ENCODE peak calls at places on chromosome 1, in seven cellular contexts. Q is HAP-1, G is epithelial cell of esophagus, S is lower leg skin, L is choroid plexus epithelial cell, R is endodermal cell, Y is cardiac fibroblast. H is an unnamed sample.

GRCh38 chr1:85998105-85998504 is 158.5 kb downstream of the COL24A1 start:
- DNase-seq in Q (no peak), G (no peak), S (no peak), L (peak), R (no peak), Y (no peak), H (no peak)

GRCh38 chr1:240031009-240031408 is 60.7 kb upstream of the FMN2 start:
- DNase-seq in Q (no peak), G (peak), S (no peak), L (peak), R (no peak), Y (peak), H (no peak)

GRCh38 chr1:69648486-69648885 is 80.8 kb downstream of the LRRC7 start:
- DNase-seq in Q (no peak), G (peak), S (no peak), L (peak), R (peak), Y (peak), H (no peak)

GRCh38 chr1:152061952-152062351 is 25.1 kb upstream of the S100A11 start:
- DNase-seq in Q (no peak), G (no peak), S (no peak), L (no peak), R (no peak), Y (no peak), H (no peak)

GRCh38 chr1:90135306-90135705 is 140.4 kb downstream of the ZNF326 start:
- DNase-seq in Q (no peak), G (no peak), S (no peak), L (no peak), R (no peak), Y (no peak), H (no peak)

GRCh38 chr1:182565537-182565936 is 23.5 kb downstream of the RNASEL start:
- DNase-seq in Q (no peak), G (no peak), S (no peak), L (peak), R (no peak), Y (no peak), H (no peak)

GRCh38 chr1:42821690-42822089 is 4.5 kb upstream of the SVBP start:
- DNase-seq in Q (no peak), G (no peak), S (no peak), L (no peak), R (no peak), Y (no peak), H (no peak)

GRCh38 chr1:233627376-233627775 is 13.5 kb downstream of the KCNK1 start:
- DNase-seq in Q (no peak), G (peak), S (no peak), L (no peak), R (peak), Y (no peak), H (no peak)

GRCh38 chr1:77639056-77639455 is 43.4 kb downstream of the ZZZ3 start:
- DNase-seq in Q (no peak), G (peak), S (no peak), L (peak), R (no peak), Y (peak), H (no peak)

GRCh38 chr1:34127006-34128000 is 37.7 kb downstream of the CSMD2 start:
- DNase-seq in Q (no peak), G (no peak), S (no peak), L (no peak), R (peak), Y (no peak), H (no peak)

GRCh38 chr1:164767257-164768044 is 208.5 kb downstream of the PBX1 start:
- DNase-seq in Q (no peak), G (peak), S (no peak), L (peak), R (no peak), Y (peak), H (no peak)

GRCh38 chr1:65065535-65066378 is 82.2 kb upstream of the AK4 start:
- DNase-seq in Q (no peak), G (no peak), S (no peak), L (no peak), R (peak), Y (no peak), H (peak)

GRCh38 chr1:111565079-111565478 is 54.5 kb upstream of the RAP1A start:
- DNase-seq in Q (no peak), G (peak), S (no peak), L (peak), R (no peak), Y (peak), H (no peak)

GRCh38 chr1:22503721-22504410 is 52.2 kb downstream of the ZBTB40 start:
- DNase-seq in Q (no peak), G (no peak), S (no peak), L (peak), R (no peak), Y (peak), H (no peak)

GRCh38 chr1:190578015-190578414 is 100.4 kb upstream of the BRINP3 start:
- DNase-seq in Q (no peak), G (no peak), S (no peak), L (no peak), R (no peak), Y (no peak), H (no peak)

GRCh38 chr1:219179293-219179692 is 5.6 kb downstream of the LYPLAL1 start:
- DNase-seq in Q (no peak), G (peak), S (no peak), L (peak), R (no peak), Y (peak), H (no peak)

GRCh38 chr1:90000934-90001676 is 6.2 kb downstream of the ZNF326 start:
- DNase-seq in Q (no peak), G (no peak), S (no peak), L (no peak), R (no peak), Y (no peak), H (no peak)

GRCh38 chr1:164591858-164592257 is 32.9 kb downstream of the PBX1 start:
- DNase-seq in Q (peak), G (peak), S (no peak), L (peak), R (peak), Y (peak), H (no peak)

GRCh38 chr1:8014381-8014988 is 11.6 kb downstream of the ERRFI1 start:
- DNase-seq in Q (no peak), G (no peak), S (no peak), L (peak), R (no peak), Y (no peak), H (no peak)

GRCh38 chr1:77039739-77040138 is 172.5 kb downstream of the ST6GALNAC5 start:
- DNase-seq in Q (no peak), G (peak), S (no peak), L (peak), R (no peak), Y (peak), H (no peak)

GRCh38 chr1:185477638-185478216 is 160.7 kb upstream of the IVNS1ABP start:
- DNase-seq in Q (no peak), G (no peak), S (no peak), L (no peak), R (no peak), Y (no peak), H (peak)

GRCh38 chr1:175250027-175250426 is 57.5 kb upstream of the KIAA0040 start:
- DNase-seq in Q (no peak), G (peak), S (no peak), L (no peak), R (no peak), Y (no peak), H (no peak)

GRCh38 chr1:36565576-36566501 is 83.1 kb upstream of the CSF3R start:
- DNase-seq in Q (no peak), G (no peak), S (no peak), L (no peak), R (peak), Y (no peak), H (no peak)

GRCh38 chr1:11158720-11159321 is 30.3 kb upstream of the ANGPTL7 start:
- DNase-seq in Q (no peak), G (peak), S (no peak), L (peak), R (no peak), Y (peak), H (no peak)

GRCh38 chr1:52905376-52905698 is 16.2 kb downstream of the ECHDC2 start:
- DNase-seq in Q (no peak), G (no peak), S (no peak), L (no peak), R (no peak), Y (no peak), H (no peak)

GRCh38 chr1:241639040-241639652 is 1.0 kb downstream of the CHML start:
- DNase-seq in Q (no peak), G (peak), S (no peak), L (peak), R (no peak), Y (peak), H (no peak)

GRCh38 chr1:145826030-145826429 is 2.0 kb downstream of the POLR3C start:
- DNase-seq in Q (no peak), G (no peak), S (no peak), L (no peak), R (no peak), Y (no peak), H (no peak)

GRCh38 chr1:55931272-55931940 is 648.0 kb downstream of the PLPP3 start:
- DNase-seq in Q (no peak), G (peak), S (no peak), L (peak), R (no peak), Y (no peak), H (no peak)

GRCh38 chr1:227567256-227567655 is 3.9 kb downstream of the ZNF678 start:
- DNase-seq in Q (no peak), G (no peak), S (no peak), L (no peak), R (no peak), Y (no peak), H (no peak)
- H3K4me3 ChIP-seq in Q (no peak), G (no peak), S (no peak), L (no peak), R (no peak), Y (no peak), H (no peak)

GRCh38 chr1:24071941-24072340 is 40.0 kb downstream of the MYOM3 start:
- DNase-seq in Q (no peak), G (peak), S (no peak), L (no peak), R (no peak), Y (no peak), H (no peak)

GRCh38 chr1:24069817-24070216 is 42.1 kb downstream of the MYOM3 start:
- DNase-seq in Q (no peak), G (peak), S (no peak), L (no peak), R (no peak), Y (no peak), H (no peak)

GRCh38 chr1:24074196-24074595 is 37.7 kb downstream of the MYOM3 start:
- DNase-seq in Q (no peak), G (no peak), S (no peak), L (no peak), R (no peak), Y (no peak), H (no peak)

GRCh38 chr1:24067978-24068377 is 44.0 kb downstream of the MYOM3 start:
- DNase-seq in Q (no peak), G (no peak), S (no peak), L (no peak), R (no peak), Y (no peak), H (no peak)

DNA sequence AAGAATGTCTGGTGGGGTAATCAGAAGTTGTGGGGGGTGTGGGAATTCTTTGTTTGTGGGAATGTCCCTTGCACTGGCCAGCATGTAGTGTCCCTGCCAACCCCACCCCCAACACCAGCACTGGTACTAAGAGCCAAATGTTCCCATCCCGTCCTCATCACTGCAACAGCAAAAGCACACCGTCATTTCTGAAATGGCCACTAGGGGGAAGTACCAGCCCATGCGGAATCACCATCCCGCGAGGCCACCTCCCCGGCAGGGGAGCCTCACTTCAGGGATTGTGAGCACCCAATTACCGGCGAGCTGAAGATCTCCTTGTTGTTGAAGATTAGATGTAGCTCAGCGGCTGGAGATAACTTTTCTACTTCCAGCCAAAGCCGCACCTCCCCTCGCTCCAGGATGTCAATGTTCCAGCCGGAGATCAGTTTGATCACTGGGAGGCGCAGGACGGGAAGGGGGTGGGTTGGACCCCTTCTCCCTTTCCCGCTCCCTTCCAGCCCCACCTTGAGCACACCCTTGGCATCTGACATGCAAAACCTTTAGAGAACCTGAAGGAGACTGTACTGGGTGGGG is 41.0 kb downstream of the MYOM3 start:
- DNase-seq in Q (peak), G (peak), S (peak), L (peak), R (peak), Y (peak), H (peak)
- H3K4me3 ChIP-seq in Q (no peak), G (no peak), S (no peak), L (no peak), R (no peak), Y (no peak), H (no peak)

GRCh38 chr1:186511761-186512637 is 51.1 kb upstream of the PDC start:
- DNase-seq in Q (no peak), G (peak), S (no peak), L (peak), R (peak), Y (peak), H (no peak)
- H3K4me3 ChIP-seq in Q (no peak), G (no peak), S (no peak), L (no peak), R (no peak), Y (no peak), H (no peak)

GRCh38 chr1:147504801-147505303 is 36.4 kb upstream of the BCL9 start:
- DNase-seq in Q (peak), G (no peak), S (no peak), L (peak), R (peak), Y (no peak), H (peak)
- H3K4me3 ChIP-seq in Q (no peak), G (no peak), S (no peak), L (peak), R (peak), Y (no peak), H (no peak)

GRCh38 chr1:940121-941026 is 16.7 kb downstream of the SAMD11 start:
- DNase-seq in Q (peak), G (peak), S (no peak), L (peak), R (peak), Y (no peak), H (no peak)
- H3K4me3 ChIP-seq in Q (peak), G (peak), S (no peak), L (peak), R (peak), Y (peak), H (peak)

DNA sequence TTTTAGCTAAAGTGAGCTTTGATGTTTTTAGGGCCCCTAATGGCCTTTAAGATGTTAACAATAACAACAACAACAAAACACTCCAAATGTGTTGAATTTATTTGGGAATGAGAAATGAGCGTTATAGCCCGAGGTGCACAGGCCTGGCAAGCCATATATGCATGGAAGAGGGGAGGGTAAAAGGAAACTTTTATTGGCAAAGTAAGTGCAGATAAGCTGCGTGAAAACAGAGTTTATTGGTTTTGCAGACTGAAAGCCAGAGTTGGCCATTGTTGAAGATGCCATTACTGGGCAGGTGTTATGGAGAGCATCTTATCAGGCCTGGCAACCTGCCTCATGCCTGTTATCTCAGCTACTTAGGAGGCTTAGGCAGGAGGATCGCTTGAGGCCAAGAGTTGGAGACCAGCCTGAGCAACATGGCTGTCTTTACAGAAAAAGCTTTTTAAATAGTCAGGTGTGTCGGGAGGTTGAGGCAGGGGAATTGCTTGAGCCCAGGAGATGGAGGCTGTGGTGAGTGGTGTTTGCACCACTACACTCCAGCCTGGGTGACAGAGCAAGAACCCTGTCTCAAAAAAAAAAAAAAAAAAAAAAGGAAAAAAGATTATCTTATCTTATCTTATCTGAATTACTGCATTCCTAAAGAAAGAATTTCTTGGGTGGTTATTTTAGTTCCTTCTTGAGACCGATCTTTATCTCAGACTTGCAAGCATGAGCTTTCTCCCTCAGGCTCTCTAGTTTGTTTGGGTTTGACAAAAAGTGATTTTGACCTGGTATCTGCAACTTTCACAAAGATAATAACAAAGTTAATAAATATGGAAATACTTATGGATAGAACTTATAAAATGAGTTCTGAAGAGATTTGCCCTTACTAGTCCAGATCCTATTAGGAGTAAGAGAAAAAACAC is 1.7 kb downstream of the PATJ start:
- DNase-seq in Q (no peak), G (no peak), S (no peak), L (peak), R (peak), Y (no peak), H (no peak)
- H3K4me3 ChIP-seq in Q (no peak), G (peak), S (no peak), L (no peak), R (peak), Y (no peak), H (peak)

DNA sequence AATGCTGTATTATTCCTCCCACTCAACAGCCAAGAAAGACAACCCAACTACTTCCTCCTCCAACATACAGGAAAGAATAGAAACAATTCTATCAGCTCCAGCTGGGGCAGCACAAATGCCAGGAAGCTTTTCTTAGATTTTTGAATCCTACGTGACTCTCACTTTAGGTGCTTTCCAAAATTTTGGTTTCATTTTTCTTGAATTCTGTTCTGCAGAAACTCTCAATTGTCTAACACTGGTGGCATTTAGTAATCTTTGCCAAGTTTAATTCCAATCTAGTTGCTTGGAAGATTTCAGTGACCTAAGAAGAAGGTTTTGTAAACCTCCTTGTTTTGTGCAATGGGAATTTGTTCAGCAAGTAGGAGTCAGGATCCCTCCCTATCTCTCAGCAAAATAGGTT is 37.1 kb upstream of the DOCK7 start:
- DNase-seq in Q (no peak), G (peak), S (no peak), L (peak), R (no peak), Y (peak), H (no peak)
- H3K4me3 ChIP-seq in Q (no peak), G (no peak), S (no peak), L (no peak), R (no peak), Y (no peak), H (no peak)

DNA sequence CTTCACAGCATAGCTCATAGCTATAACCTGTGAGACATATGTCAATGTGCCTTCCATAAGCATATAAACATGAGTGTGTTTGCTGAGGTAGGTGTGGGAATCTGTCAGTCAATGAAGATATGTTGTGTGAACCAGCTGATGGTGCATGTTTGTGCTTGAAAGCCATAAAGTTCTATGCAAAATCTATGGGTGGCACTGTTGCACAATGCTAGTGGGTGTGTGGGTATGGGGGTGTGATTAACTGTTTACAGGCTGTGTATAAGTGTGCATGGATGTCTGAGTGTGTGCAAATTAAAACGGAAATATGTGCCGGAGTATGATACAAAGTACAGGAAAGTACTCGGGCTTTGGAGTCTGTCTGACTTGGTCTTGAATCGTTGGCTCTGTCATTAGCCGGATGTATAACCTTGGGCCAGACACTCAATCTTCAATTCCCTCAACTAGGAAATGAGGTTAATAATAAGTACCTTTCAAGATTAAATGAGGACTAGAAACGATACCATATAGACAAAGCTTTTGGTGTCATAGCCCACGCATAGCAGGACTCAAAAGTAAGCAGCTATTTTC is 926 bp upstream of the ATP2B4 start:
- DNase-seq in Q (peak), G (peak), S (peak), L (peak), R (no peak), Y (peak), H (peak)
- H3K4me3 ChIP-seq in Q (peak), G (no peak), S (no peak), L (no peak), R (peak), Y (no peak), H (no peak)

DNA sequence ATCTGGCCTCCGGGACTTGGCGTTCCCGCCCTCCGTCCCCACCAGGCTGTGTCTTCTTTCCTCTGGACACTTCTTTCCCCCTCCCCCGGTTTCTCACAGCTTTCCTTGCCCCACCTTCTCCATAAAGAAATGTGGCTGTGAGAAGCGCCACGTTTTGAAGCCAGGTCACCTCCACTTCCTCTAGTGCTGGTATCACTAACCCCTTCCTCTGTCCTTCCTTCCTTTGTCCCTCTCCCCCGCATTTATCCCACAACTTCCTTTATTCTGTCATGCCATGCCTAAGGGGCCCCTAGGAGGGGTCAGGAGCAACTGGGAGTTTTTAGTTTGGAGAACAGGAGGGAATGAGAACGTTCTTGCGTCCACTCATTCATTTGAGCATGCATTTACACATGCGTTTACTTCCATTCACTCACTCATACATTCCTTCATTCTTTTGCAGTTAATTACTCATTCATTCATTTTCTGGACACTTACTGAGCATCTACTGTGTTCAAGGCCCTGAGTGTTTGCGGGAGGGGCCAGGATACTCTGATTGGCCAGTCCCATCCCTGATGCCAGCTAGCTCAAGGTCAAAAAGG is 5.0 kb upstream of the ACOT11 start:
- DNase-seq in Q (no peak), G (peak), S (no peak), L (peak), R (no peak), Y (peak), H (no peak)
- H3K4me3 ChIP-seq in Q (peak), G (peak), S (no peak), L (peak), R (peak), Y (peak), H (peak)